ENCODE peak calls at places on chromosomes 4 and X, in ten cellular contexts. W, R, E, H, C, L, J, V, B and T are unnamed samples.

GRCh38 chr4:83282049-83282535 is 2.5 kb downstream of the COQ2 start:
- DNase-seq in W (peak; percentile 52), R (no peak), E (no peak), H (peak; percentile 78), C (peak; percentile 43), L (peak; percentile 44), J (peak; percentile 77), V (peak; percentile 67), B (peak; percentile 76), T (peak; percentile 80)

GRCh38 chrX:7059214-7059838 is 88.2 kb upstream of the STS start:
- DNase-seq in W (no peak), R (no peak), E (no peak), H (peak; percentile 90), C (no peak), L (no peak), J (no peak), V (no peak), B (no peak), T (no peak)

GRCh38 chrX:145735036-145735435 is 82.6 kb upstream of the SLITRK2 start:
- DNase-seq in W (no peak), R (no peak), E (no peak), H (no peak), C (no peak), L (no peak), J (no peak), V (no peak), B (peak; percentile 53), T (peak; percentile 0)

GRCh38 chr4:183430317-183430986 is 14.0 kb upstream of the CDKN2AIP start:
- DNase-seq in W (no peak), R (no peak), E (no peak), H (no peak), C (peak; percentile 28), L (no peak), J (peak; percentile 37), V (no peak), B (no peak), T (peak; percentile 47)

GRCh38 chrX:1472975-1473374 is 20.3 kb upstream of the ASMTL start:
- DNase-seq in W (no peak), R (no peak), E (no peak), H (no peak), C (no peak), L (no peak), J (no peak), V (no peak), B (no peak), T (no peak)

GRCh38 chr4:37453361-37454262 is 209.1 kb downstream of the NWD2 start:
- DNase-seq in W (peak; percentile 18), R (peak; percentile 89), E (no peak), H (peak; percentile 55), C (peak; percentile 45), L (peak; percentile 74), J (no peak), V (peak; percentile 30), B (no peak), T (peak; percentile 15)

GRCh38 chr4:95013236-95013635 is 255.5 kb downstream of the BMPR1B start:
- DNase-seq in W (no peak), R (no peak), E (no peak), H (no peak), C (no peak), L (no peak), J (no peak), V (no peak), B (no peak), T (peak; percentile 66)

GRCh38 chr4:151014521-151015457 is at the start of gene LRBA:
- DNase-seq in W (peak; percentile 74), R (peak; percentile 90), E (no peak), H (peak; percentile 91), C (peak; percentile 70), L (peak; percentile 75), J (peak; percentile 88), V (peak; percentile 84), B (peak; percentile 32), T (peak; percentile 58)

DNA sequence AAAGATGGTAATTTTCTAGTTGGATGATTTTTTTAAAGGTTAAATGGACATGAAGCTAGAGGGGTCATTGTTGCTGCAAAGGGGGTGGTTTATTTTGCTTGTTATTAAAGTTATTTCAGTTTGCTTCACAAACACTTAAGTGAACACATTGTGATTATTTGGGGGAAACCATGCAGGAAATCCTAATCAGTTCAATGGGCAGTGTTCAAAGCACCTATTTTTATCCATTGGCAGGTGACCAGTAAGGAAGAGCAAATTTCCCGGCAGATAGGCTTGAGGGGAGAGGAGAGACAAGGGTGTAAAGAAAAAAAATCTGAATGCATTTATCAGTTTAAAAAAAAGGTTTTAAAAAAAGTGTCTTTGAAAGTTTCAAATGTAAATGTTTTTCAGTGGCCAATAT is 17.6 kb downstream of the GPR174 start:
- DNase-seq in W (no peak), R (no peak), E (no peak), H (no peak), C (no peak), L (no peak), J (no peak), V (no peak), B (no peak), T (no peak)
- H3K4me3 ChIP-seq in W (no peak overlapping the region), R (no peak overlapping the region), E (no peak overlapping the region), H (peak overlapping the region; percentile 53), C (no peak overlapping the region), L (no peak overlapping the region), J (peak overlapping the region; percentile 23), V (peak overlapping the region; percentile 14), B (no peak overlapping the region), T (no peak overlapping the region)

GRCh38 chr4:1383728-1384591 is 22.3 kb downstream of the NKX1-1 start:
- DNase-seq in W (no peak), R (peak; percentile 57), E (no peak), H (no peak), C (no peak), L (no peak), J (no peak), V (no peak), B (no peak), T (no peak)
- TF ChIP-seq CTCF in W (no peak), R (no peak), E (no peak), H (no peak), C (no peak), L (no peak), J (no peak), V (no peak), B (no peak), T (no peak)

DNA sequence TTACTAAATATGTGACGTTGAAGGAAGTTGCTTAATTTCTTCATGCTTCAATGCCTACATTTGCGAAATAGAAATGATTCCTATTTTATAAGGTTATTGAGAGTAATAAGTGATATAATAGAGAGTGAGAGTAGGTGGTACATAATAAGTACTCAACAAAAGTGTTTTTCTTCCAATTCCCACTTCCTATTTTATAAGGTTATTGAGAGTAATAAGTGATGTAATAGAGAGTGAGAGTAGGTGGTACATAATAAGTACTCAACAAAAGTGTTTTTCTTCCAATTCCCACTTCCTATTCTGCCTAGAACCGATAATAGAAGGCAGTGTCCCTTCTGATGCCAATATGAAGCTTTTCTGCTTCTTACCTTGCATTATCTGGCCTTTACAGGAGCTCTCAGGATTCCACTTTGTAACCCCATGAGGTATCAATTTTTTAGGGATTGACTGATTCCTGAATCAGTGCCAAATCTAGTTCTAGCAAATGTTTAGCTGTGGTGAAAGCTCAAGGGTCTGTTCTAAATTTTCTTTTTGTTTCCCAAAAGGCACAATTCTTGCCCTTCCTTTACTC is 31.4 kb downstream of the VSIG4 start:
- DNase-seq in W (no peak), R (no peak), E (no peak), H (no peak), C (no peak), L (no peak), J (no peak), V (no peak), B (no peak), T (no peak)
- H3K4me3 ChIP-seq in W (no peak overlapping the region), R (no peak overlapping the region), E (no peak overlapping the region), H (no peak overlapping the region), C (no peak overlapping the region), L (no peak overlapping the region), J (no peak overlapping the region), V (no peak overlapping the region), B (no peak overlapping the region), T (no peak overlapping the region)

GRCh38 chr4:98627883-98628282 is 30.5 kb downstream of the TSPAN5 start:
- DNase-seq in W (no peak), R (no peak), E (no peak), H (no peak), C (no peak), L (no peak), J (no peak), V (no peak), B (peak; percentile 78), T (peak; percentile 84)

GRCh38 chr4:98633159-98633558 is 25.3 kb downstream of the TSPAN5 start:
- DNase-seq in W (no peak), R (no peak), E (no peak), H (no peak), C (no peak), L (no peak), J (no peak), V (no peak), B (no peak), T (no peak)

GRCh38 chr4:98631506-98631905 is 26.9 kb downstream of the TSPAN5 start:
- DNase-seq in W (no peak), R (no peak), E (no peak), H (no peak), C (no peak), L (no peak), J (no peak), V (no peak), B (no peak), T (no peak)

GRCh38 chr4:98632258-98632657 is 26.2 kb downstream of the TSPAN5 start:
- DNase-seq in W (no peak), R (no peak), E (no peak), H (no peak), C (no peak), L (no peak), J (no peak), V (no peak), B (no peak), T (no peak)

DNA sequence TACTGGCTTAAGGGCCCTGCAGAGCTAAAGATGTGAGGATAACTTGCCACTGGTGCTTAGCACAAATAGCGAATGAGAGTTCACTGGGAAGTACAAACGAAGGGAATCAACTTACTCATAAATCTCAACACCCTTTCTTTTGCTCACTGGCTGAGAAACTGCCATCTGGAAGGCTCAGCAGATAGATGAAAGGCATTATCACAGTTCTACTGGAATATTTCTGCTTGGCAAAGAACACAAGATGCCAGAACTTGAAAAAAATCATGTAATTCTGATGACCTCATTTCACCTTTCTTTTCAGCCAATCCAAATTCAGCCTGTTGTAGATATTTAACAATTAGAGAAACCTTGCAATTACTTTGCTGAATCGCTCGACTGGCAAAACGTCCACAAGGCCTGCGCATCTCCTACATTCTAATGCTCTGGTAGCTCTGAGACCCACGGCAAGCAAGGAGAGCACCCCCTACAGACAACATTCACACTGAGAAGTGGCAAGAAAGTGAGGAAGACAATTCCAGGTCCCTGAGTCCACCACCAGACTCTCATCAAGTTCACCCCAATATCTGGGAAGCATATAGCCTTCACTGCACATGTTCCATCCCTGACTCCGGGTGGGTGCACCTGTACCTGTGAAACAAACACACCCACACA is 27.5 kb downstream of the TSPAN5 start:
- DNase-seq in W (no peak), R (no peak), E (no peak), H (no peak), C (no peak), L (no peak), J (no peak), V (peak; percentile 17), B (peak; percentile 52), T (no peak)
- TF ChIP-seq CTCF in W (no peak), R (no peak), E (peak; percentile 26), H (no peak), C (no peak), L (peak; percentile 29), J (peak; percentile 28), V (peak; percentile 42), B (peak; percentile 23), T (peak; percentile 9)